ENCODE peak calls at places on chromosomes 1 and 21, in ten cellular contexts. E is CD4-positive, alpha-beta T cell; A is left lung; G is sigmoid colon; R is BJ; X is GM13977; Z is lung; I is left ventricle myocardium inferior; M is GM10248; D is adrenal gland. P is an unnamed sample.

GRCh38 chr1:48206371-48206770 is 16.1 kb upstream of the SLC5A9 start:
- DNase-seq in R (no peak), A (no peak), Z (no peak), D (no peak), M (no peak), E (no peak), G (no peak), I (no peak), X (no peak), P (no peak)

GRCh38 chr1:29706936-29707335 is 470.6 kb downstream of the PTPRU start:
- DNase-seq in X (peak; percentile 81), R (no peak), E (no peak), A (no peak), M (peak; percentile 78), Z (no peak), I (no peak), G (no peak), D (no peak), P (peak; percentile 52)

GRCh38 chr1:171138973-171139372 is 46.1 kb upstream of the FMO2 start:
- DNase-seq in A (no peak), M (no peak), E (no peak), G (no peak), Z (no peak), R (no peak), X (no peak), I (no peak), D (no peak), P (no peak)

GRCh38 chr1:218886472-218886871 is 287.2 kb upstream of the LYPLAL1 start:
- DNase-seq in G (peak; percentile 75), I (peak; percentile 59), X (no peak), R (no peak), D (no peak), A (no peak), E (no peak), M (no peak), Z (no peak), P (no peak)

GRCh38 chr21:23951251-23951650 is 1656.0 kb downstream of the MRPL39 start:
- DNase-seq in X (no peak), D (no peak), G (no peak), M (no peak), R (no peak), I (no peak), Z (no peak), E (no peak), A (no peak), P (no peak)

GRCh38 chr1:212656730-212657129 is 42.9 kb downstream of the BATF3 start:
- DNase-seq in R (no peak), E (no peak), M (no peak), Z (no peak), G (no peak), X (no peak), I (no peak), A (no peak), D (no peak), P (no peak)

GRCh38 chr1:184972281-184973055 is 1.8 kb downstream of the NIBAN1 start:
- DNase-seq in M (no peak), G (no peak), D (no peak), Z (no peak), R (no peak), E (no peak), I (no peak), A (no peak), X (no peak), P (no peak)

GRCh38 chr1:2544875-2545638 is 11.1 kb upstream of the TNFRSF14 start:
- DNase-seq in X (no peak), A (no peak), Z (no peak), R (no peak), I (no peak), E (no peak), G (no peak), M (no peak), D (no peak), P (no peak)

GRCh38 chr1:22142315-22143064 is 407 bp downstream of the WNT4 start:
- DNase-seq in A (no peak), G (no peak), I (no peak), R (no peak), D (no peak), Z (no peak), E (no peak), M (peak; percentile 48), X (peak; percentile 71), P (peak; percentile 32)

GRCh38 chr1:235556807-235557206 is 52.6 kb upstream of the B3GALNT2 start:
- DNase-seq in G (no peak), E (no peak), I (no peak), Z (no peak), D (no peak), X (no peak), M (no peak), A (no peak), R (no peak), P (no peak)

GRCh38 chr1:57353589-57353988 is 70.3 kb downstream of the DAB1 start:
- DNase-seq in E (no peak), G (no peak), I (no peak), A (no peak), X (no peak), D (no peak), Z (no peak), R (peak; percentile 39), M (no peak), P (no peak)

GRCh38 chr1:156108057-156108456 is 6.5 kb upstream of the LMNA start:
- DNase-seq in Z (no peak), I (no peak), R (no peak), X (no peak), A (no peak), G (no peak), E (no peak), D (no peak), M (no peak), P (no peak)

GRCh38 chr1:51264470-51264869 is 28.4 kb downstream of the RNF11 start:
- DNase-seq in E (no peak), D (no peak), R (peak; percentile 83), X (no peak), M (no peak), A (no peak), Z (no peak), G (no peak), I (no peak), P (no peak)

GRCh38 chr21:15837603-15838002 is 107.8 kb downstream of the USP25 start:
- DNase-seq in D (no peak), Z (no peak), I (no peak), R (no peak), E (no peak), M (no peak), G (no peak), A (no peak), X (no peak), P (no peak)

GRCh38 chr1:32753532-32754281 is 51.1 kb upstream of the SYNC start:
- DNase-seq in I (peak; percentile 64), X (peak; percentile 96), Z (peak; percentile 58), R (no peak), E (peak; percentile 72), D (peak; percentile 88), M (peak; percentile 91), G (peak; percentile 80), A (peak; percentile 71), P (peak; percentile 84)
- TF ChIP-seq CTCF in I (no peak), X (no peak), Z (no peak), R (no peak), E (no peak), D (no peak), M (no peak), G (no peak), A (no peak), P (peak; percentile 36)

GRCh38 chr1:188462837-188463236 is 1634.1 kb downstream of the PLA2G4A start:
- DNase-seq in R (no peak), D (no peak), E (no peak), X (no peak), Z (no peak), I (no peak), M (no peak), A (no peak), G (no peak), P (no peak)

DNA sequence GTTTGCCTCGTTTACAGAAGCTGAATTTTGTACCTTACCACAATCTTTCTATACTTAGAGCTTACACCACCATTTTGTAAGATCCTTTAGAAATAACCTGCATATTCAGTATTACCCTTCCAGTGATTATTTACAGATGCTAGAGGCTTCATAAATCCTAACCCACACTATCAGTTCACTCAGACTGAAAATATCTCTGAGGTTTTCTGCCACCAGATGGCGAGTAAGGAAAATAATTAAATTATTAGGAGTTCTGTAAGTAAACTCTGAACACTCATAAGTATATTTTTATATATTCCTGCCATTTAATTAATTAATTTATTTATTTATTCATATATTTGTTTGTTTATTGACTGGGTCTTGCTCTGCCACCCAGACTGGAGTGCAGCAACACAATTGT is 1635.2 kb downstream of the PLA2G4A start:
- DNase-seq in A (no peak), D (no peak), E (no peak), M (no peak), R (no peak), Z (no peak), X (no peak), G (no peak), I (no peak), P (no peak)
- TF ChIP-seq CTCF in A (no peak), D (no peak), E (no peak), M (no peak), R (no peak), Z (no peak), X (no peak), G (no peak), I (no peak), P (no peak)

DNA sequence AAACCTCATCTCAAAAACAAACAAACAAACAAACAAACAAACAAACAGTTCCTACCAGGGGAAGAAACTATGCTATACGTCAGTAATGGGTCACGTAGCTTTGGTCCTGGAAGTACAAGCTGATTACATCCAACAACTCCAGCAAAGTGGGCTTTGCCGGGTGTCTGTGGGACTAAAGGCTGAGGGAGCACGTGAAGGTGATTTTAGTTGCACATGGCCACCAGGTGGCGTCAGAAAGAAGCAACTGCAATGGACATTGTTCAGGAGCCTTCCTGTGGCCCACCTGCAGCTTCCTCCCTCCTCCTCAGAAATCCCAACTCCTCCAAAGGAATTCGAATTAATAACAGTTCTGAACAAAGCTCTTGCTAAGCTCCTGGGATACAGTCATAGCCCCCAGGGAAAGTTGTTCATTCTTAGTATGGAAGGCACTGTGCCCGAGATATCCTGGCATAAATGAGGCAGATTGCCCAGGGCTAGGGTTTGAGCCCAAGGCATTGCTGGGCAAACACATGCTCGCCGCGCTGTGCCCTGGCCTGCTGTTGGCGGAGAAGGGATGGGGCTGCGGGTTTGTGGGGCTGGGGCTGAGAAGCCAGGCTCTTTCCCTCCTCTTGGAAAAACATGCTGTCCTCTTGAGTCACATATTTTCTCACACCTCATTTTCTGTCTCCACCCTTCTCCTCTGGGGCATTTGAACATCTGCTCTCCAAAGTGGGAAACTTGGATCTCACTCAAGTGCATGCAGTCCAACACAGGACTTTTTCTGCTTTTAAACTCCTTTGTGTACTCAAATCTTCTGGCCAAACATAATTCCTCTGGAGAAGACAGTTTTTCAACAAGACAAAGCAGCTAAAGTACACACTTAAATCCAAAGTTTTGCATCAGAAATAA is 28.6 kb downstream of the AKNAD1 start:
- DNase-seq in X (peak; percentile 84), R (peak; percentile 83), Z (peak; percentile 71), A (peak; percentile 74), G (peak; percentile 93), M (peak; percentile 84), I (peak; percentile 70), E (peak; percentile 61), D (peak; percentile 73), P (peak; percentile 63)
- TF ChIP-seq CTCF in X (peak; percentile 79), R (peak; percentile 68), Z (peak; percentile 58), A (peak; percentile 71), G (peak; percentile 72), M (peak; percentile 67), I (peak; percentile 81), E (peak; percentile 78), D (peak; percentile 62), P (peak; percentile 81)

DNA sequence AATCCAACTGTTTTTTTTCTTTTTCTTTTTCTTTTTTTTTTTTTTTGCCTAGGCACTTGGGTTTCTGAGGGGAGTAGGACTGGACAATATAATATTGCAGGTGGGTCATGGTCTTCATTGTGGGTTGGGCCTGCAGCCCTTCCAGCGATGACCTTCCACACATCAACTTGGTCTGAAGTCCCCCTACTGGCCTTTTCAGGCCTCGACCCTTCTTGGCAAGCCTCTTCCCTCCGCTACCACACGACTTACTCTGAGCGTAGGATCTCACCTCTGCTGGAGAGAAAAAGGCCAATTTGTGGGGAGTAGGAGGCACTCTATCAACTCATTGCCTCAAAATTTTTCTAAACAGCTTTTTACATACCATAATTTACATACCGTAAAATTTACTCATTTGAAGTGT is 51.1 kb upstream of the GRIK3 start:
- DNase-seq in M (no peak), A (no peak), I (no peak), X (no peak), R (no peak), E (no peak), D (no peak), G (no peak), Z (no peak), P (no peak)
- TF ChIP-seq CTCF in M (no peak), A (no peak), I (no peak), X (no peak), R (no peak), E (no peak), D (no peak), G (no peak), Z (no peak), P (peak; percentile 50)

P was measured in progenitor cell of endocrine pancreas.